ENCODE peak calls at places on chromosome 6, in six cellular contexts. One of them, this sample, is unnamed.

GRCh38 chr6:111555041-111555440 is 50.6 kb downstream of the TRAF3IP2 start:
- DNase-seq in HuH-7.5: no peak
- DNase-seq in stimulated activated CD4-positive, alpha-beta T cell treated with anti-CD3 and anti-CD28 coated beads, Interleukin-1b, Interleukin-23, amount 100 ng/mL, for 1 hour: no peak
- DNase-seq in heart left ventricle: no peak
- DNase-seq in KBM-7: no peak
- DNase-seq in NCI-H1092: no peak
- DNase-seq in this sample: no peak

GRCh38 chr6:49342410-49342809 is 120.6 kb downstream of the MMUT start:
- DNase-seq in HuH-7.5: no peak
- DNase-seq in stimulated activated CD4-positive, alpha-beta T cell treated with anti-CD3 and anti-CD28 coated beads, Interleukin-1b, Interleukin-23, amount 100 ng/mL, for 1 hour: no peak
- DNase-seq in heart left ventricle: no peak
- DNase-seq in KBM-7: no peak
- DNase-seq in NCI-H1092: no peak
- DNase-seq in this sample: no peak

GRCh38 chr6:163663575-163663974 is 249.1 kb downstream of the QKI start:
- DNase-seq in HuH-7.5: no peak
- DNase-seq in stimulated activated CD4-positive, alpha-beta T cell treated with anti-CD3 and anti-CD28 coated beads, Interleukin-1b, Interleukin-23, amount 100 ng/mL, for 1 hour: no peak
- DNase-seq in heart left ventricle: no peak
- DNase-seq in KBM-7: no peak
- DNase-seq in NCI-H1092: no peak
- DNase-seq in this sample: no peak

GRCh38 chr6:79635179-79635578 is 4.0 kb downstream of the SH3BGRL2 start:
- DNase-seq in HuH-7.5: no peak
- DNase-seq in stimulated activated CD4-positive, alpha-beta T cell treated with anti-CD3 and anti-CD28 coated beads, Interleukin-1b, Interleukin-23, amount 100 ng/mL, for 1 hour: no peak
- DNase-seq in heart left ventricle: no peak
- DNase-seq in KBM-7: no peak
- DNase-seq in NCI-H1092: no peak
- DNase-seq in this sample: no peak

GRCh38 chr6:70651326-70651905 is 16.3 kb upstream of the SMAP1 start:
- DNase-seq in HuH-7.5: no peak
- DNase-seq in stimulated activated CD4-positive, alpha-beta T cell treated with anti-CD3 and anti-CD28 coated beads, Interleukin-1b, Interleukin-23, amount 100 ng/mL, for 1 hour: no peak
- DNase-seq in heart left ventricle: no peak
- DNase-seq in KBM-7: peak
- DNase-seq in NCI-H1092: no peak
- DNase-seq in this sample: no peak

GRCh38 chr6:20924911-20925543 is 390.8 kb downstream of the CDKAL1 start:
- DNase-seq in HuH-7.5: no peak
- DNase-seq in stimulated activated CD4-positive, alpha-beta T cell treated with anti-CD3 and anti-CD28 coated beads, Interleukin-1b, Interleukin-23, amount 100 ng/mL, for 1 hour: no peak
- DNase-seq in heart left ventricle: no peak
- DNase-seq in KBM-7: no peak
- DNase-seq in NCI-H1092: no peak
- DNase-seq in this sample: no peak

GRCh38 chr6:44487002-44487401 is 99.5 kb downstream of the CDC5L start:
- DNase-seq in HuH-7.5: no peak
- DNase-seq in stimulated activated CD4-positive, alpha-beta T cell treated with anti-CD3 and anti-CD28 coated beads, Interleukin-1b, Interleukin-23, amount 100 ng/mL, for 1 hour: no peak
- DNase-seq in heart left ventricle: no peak
- DNase-seq in KBM-7: no peak
- DNase-seq in NCI-H1092: no peak
- DNase-seq in this sample: no peak

GRCh38 chr6:145453376-145453775 is 281.9 kb downstream of the EPM2A start:
- DNase-seq in HuH-7.5: no peak
- DNase-seq in stimulated activated CD4-positive, alpha-beta T cell treated with anti-CD3 and anti-CD28 coated beads, Interleukin-1b, Interleukin-23, amount 100 ng/mL, for 1 hour: no peak
- DNase-seq in heart left ventricle: no peak
- DNase-seq in KBM-7: no peak
- DNase-seq in NCI-H1092: no peak
- DNase-seq in this sample: no peak

GRCh38 chr6:36834576-36835293 is 4.5 kb downstream of the CPNE5 start:
- DNase-seq in HuH-7.5: no peak
- DNase-seq in stimulated activated CD4-positive, alpha-beta T cell treated with anti-CD3 and anti-CD28 coated beads, Interleukin-1b, Interleukin-23, amount 100 ng/mL, for 1 hour: no peak
- DNase-seq in heart left ventricle: peak
- DNase-seq in KBM-7: no peak
- DNase-seq in NCI-H1092: no peak
- DNase-seq in this sample: no peak

GRCh38 chr6:80638222-80639055 is 532.0 kb downstream of the BCKDHB start:
- DNase-seq in HuH-7.5: peak
- DNase-seq in stimulated activated CD4-positive, alpha-beta T cell treated with anti-CD3 and anti-CD28 coated beads, Interleukin-1b, Interleukin-23, amount 100 ng/mL, for 1 hour: no peak
- DNase-seq in heart left ventricle: no peak
- DNase-seq in KBM-7: peak
- DNase-seq in NCI-H1092: peak
- DNase-seq in this sample: no peak

GRCh38 chr6:123655520-123656306 is 19.0 kb upstream of the TRDN start:
- DNase-seq in HuH-7.5: no peak
- DNase-seq in stimulated activated CD4-positive, alpha-beta T cell treated with anti-CD3 and anti-CD28 coated beads, Interleukin-1b, Interleukin-23, amount 100 ng/mL, for 1 hour: no peak
- DNase-seq in heart left ventricle: no peak
- DNase-seq in KBM-7: peak
- DNase-seq in NCI-H1092: no peak
- DNase-seq in this sample: no peak

This sample was measured in NCI-H187.